ENCODE peak calls at places on chromosomes 5 and 9, in five cellular contexts. T is upper lobe of right lung, D is cardiac muscle cell, W is HFFc6, O is Peyer's patch. J is an unnamed sample.

GRCh38 chr5:98755406-98755805 is 18.1 kb upstream of the RGMB start:
- DNase-seq in W (peak), D (no peak), O (no peak), T (no peak), J (no peak)

GRCh38 chr9:105539452-105539851 is 18.5 kb upstream of the FKTN start:
- DNase-seq in T (no peak), W (no peak), O (no peak), D (no peak), J (no peak)

GRCh38 chr5:110063640-110064592 is 374.2 kb downstream of the MAN2A1 start:
- DNase-seq in W (no peak), O (no peak), T (no peak), D (no peak), J (no peak)

GRCh38 chr9:14271078-14271673 is 42.8 kb downstream of the NFIB start:
- DNase-seq in O (no peak), T (no peak), W (no peak), D (peak), J (no peak)

GRCh38 chr5:110262754-110263153 is 463.7 kb downstream of the TMEM232 start:
- DNase-seq in D (no peak), W (no peak), O (no peak), T (no peak), J (no peak)

GRCh38 chr5:55920784-55921183 is 69.6 kb downstream of the IL31RA start:
- DNase-seq in W (peak), D (no peak), T (no peak), O (no peak), J (no peak)

GRCh38 chr5:137641148-137641547 is 94.7 kb downstream of the KLHL3 start:
- DNase-seq in O (no peak), D (peak), W (no peak), T (no peak), J (no peak)

GRCh38 chr9:22039258-22039657 is 30.2 kb upstream of the CDKN2B start:
- DNase-seq in O (no peak), T (no peak), D (peak), W (no peak), J (no peak)

GRCh38 chr5:6950872-6951271 is 237.6 kb downstream of the TENT4A start:
- DNase-seq in W (no peak), T (no peak), D (no peak), O (no peak), J (no peak)

GRCh38 chr5:80835128-80835527 is 125.0 kb upstream of the RASGRF2 start:
- DNase-seq in T (no peak), D (no peak), W (no peak), O (no peak), J (no peak)

GRCh38 chr5:28748446-28748845 is 1710.1 kb upstream of the CDH9 start:
- DNase-seq in W (no peak), T (no peak), O (no peak), D (no peak), J (no peak)

GRCh38 chr9:135254176-135255032 is 166.9 kb downstream of the OLFM1 start:
- DNase-seq in O (no peak), W (no peak), T (peak), D (no peak), J (peak)

GRCh38 chr9:79255681-79256080 is 316.1 kb upstream of the TLE4 start:
- DNase-seq in D (no peak), T (no peak), W (no peak), O (no peak), J (no peak)

GRCh38 chr9:105007143-105007542 is 79.2 kb upstream of the ABCA1 start:
- DNase-seq in O (no peak), T (no peak), W (peak), D (peak), J (no peak)

GRCh38 chr9:68999393-69000105 is 14.4 kb downstream of the PRKACG start:
- DNase-seq in W (peak), D (peak), O (peak), T (no peak), J (no peak)

GRCh38 chr9:70924905-70925547 is 196.4 kb downstream of the TRPM3 start:
- DNase-seq in O (no peak), W (peak), D (peak), T (no peak), J (no peak)

GRCh38 chr5:1759378-1759970 is 40.2 kb downstream of the MRPL36 start:
- DNase-seq in D (no peak), T (no peak), W (no peak), O (no peak), J (peak)

GRCh38 chr5:155430192-155430591 is 416.6 kb downstream of the KIF4B start:
- DNase-seq in T (no peak), O (no peak), D (no peak), W (no peak), J (no peak)

GRCh38 chr5:126519637-126520592 is 75.1 kb downstream of the ALDH7A1 start:
- DNase-seq in W (no peak), T (no peak), O (no peak), D (peak), J (no peak)

GRCh38 chr5:171272996-171273970 is 35.8 kb upstream of the TLX3 start:
- DNase-seq in O (no peak), W (peak), D (peak), T (no peak), J (no peak)

GRCh38 chr5:135371738-135372232 is 27.2 kb downstream of the MACROH2A1 start:
- DNase-seq in W (peak), D (no peak), T (no peak), O (no peak), J (no peak)

GRCh38 chr5:537098-537497 is 12.8 kb upstream of the SLC9A3 start:
- DNase-seq in T (peak), D (no peak), W (no peak), O (no peak), J (peak)

GRCh38 chr5:7210549-7210948 is 185.4 kb upstream of the ADCY2 start:
- DNase-seq in T (no peak), W (no peak), D (no peak), O (no peak), J (no peak)

GRCh38 chr5:174553556-174553955 is 170.8 kb upstream of the MSX2 start:
- DNase-seq in T (no peak), D (no peak), W (no peak), O (no peak), J (no peak)

GRCh38 chr9:137955224-137955570 is 77.6 kb downstream of the CACNA1B start:
- DNase-seq in D (no peak), O (no peak), T (no peak), W (no peak), J (no peak)

DNA sequence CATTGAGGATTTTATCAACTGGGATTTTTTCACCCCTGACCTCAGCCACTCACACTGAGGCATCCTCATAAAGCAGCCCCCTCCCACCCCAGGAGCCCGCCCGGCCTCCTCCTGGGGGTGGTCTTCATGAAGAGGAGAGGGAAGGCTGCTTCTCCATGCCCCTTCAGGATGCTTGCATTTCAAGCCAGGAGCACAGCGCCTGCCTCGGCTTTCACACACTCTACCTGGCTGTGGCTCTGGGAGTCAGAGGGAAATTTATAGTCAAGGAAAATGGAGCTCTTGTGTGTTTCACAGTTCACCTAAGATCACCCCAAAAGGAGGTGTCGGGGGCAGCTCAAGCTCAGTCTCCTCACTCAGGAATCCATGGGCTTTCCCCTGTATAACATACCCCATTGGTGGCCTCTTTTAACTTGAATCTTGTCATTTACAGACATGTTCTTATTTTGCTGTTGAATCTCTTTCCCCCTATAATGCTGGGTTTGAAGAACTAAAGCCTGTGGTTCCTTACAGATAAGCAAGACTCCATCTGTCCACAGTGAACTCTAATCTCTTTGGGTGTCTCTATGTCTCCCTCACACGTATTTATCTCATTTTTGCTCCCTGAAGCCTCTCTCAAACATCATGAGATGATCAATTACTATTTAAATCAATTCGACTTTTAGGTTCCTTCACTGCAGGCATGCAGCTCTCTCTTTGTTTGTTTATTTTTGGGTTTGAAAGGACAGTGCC is 22.6 kb upstream of the IQGAP2 start:
- DNase-seq in D (no peak), T (no peak), W (no peak), O (no peak), J (no peak)
- TF ChIP-seq CTCF in D (no peak), T (no peak), W (no peak), O (no peak), J (no peak)

GRCh38 chr9:124946167-124946566 is 5.3 kb upstream of the GOLGA1 start:
- DNase-seq in W (no peak), T (no peak), O (no peak), D (no peak), J (no peak)

GRCh38 chr9:124939944-124940343 is 939 bp downstream of the GOLGA1 start:
- DNase-seq in O (no peak), W (no peak), D (no peak), T (no peak), J (no peak)

GRCh38 chr9:124940521-124940893 is 376 bp downstream of the GOLGA1 start:
- DNase-seq in T (no peak), D (peak), O (peak), W (no peak), J (no peak)

GRCh38 chr9:124940894-124941688 is at the start of gene GOLGA1:
- DNase-seq in W (peak), O (peak), D (peak), T (peak), J (peak)

DNA sequence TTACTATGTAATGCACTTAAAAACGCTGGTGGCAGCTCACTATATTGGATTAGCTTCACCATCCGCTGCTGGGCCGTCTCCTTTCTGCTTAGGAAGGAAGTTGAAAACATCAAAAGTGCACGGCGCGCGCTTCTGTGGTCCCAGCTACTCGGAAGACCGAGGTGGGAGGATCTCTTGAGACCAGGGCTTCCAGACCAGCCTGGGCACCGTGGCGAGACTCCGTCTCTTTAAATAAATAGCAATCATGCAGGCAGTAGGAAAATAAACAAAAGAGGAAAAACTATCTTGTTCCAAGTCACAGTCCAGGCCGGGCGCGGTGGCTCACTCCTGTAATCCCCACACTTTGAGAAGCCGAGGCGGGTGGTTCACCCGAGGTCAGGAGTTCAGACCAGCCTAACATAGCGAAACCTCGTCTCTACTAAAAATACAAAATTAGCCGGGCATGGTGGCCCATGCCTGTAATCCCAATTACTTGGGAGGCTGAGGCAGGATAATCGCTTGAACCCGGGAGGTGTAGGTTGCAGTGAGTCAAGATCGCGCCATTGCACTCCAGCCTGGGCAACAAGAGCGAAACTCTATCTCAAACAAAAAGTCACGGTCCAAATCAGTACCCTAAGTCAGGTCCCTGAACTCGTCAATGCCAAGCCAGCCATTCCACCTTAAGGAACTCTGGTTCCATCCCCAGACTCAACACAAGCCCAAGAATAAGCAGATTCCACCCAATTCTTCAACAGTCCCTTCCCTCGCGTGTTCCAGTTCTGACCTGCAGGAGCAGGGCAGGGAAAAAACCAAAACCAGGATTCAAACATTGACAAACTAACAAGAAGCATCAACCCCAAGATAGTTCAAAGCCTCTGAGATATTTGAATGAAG is 1.0 kb upstream of the GOLGA1 start:
- DNase-seq in W (peak), D (peak), O (peak), T (peak), J (no peak)
- TF ChIP-seq CTCF in W (peak), D (peak), O (no peak), T (no peak), J (no peak)

DNA sequence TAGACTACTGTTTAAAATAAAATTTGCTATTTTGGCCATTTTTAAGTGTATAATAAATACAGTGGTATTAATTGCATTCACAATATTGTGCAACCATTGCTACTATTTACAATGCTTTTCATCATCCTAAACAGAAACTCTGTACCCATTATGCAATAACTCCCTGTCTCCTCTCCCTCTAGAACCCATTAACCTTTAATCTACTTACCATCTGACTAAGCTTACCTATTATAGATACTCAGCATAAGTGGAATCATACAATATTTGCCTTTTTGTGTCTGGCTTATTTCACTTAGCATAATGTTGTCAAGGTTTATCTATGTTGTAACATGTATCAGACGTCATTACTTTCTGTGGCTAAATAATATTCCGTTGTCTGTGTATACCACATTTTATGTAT is 25.9 kb downstream of the CD14 start:
- DNase-seq in T (no peak), D (peak), O (no peak), W (no peak), J (no peak)
- TF ChIP-seq CTCF in T (no peak), D (no peak), O (no peak), W (no peak), J (no peak)

GRCh38 chr9:16701347-16701746 is 169.1 kb downstream of the BNC2 start:
- DNase-seq in W (no peak), O (no peak), D (no peak), T (no peak), J (no peak)

GRCh38 chr9:16708638-16709435 is 161.6 kb downstream of the BNC2 start:
- DNase-seq in D (peak), O (no peak), W (no peak), T (no peak), J (no peak)

GRCh38 chr9:16704489-16705111 is 165.9 kb downstream of the BNC2 start:
- DNase-seq in W (no peak), T (no peak), O (no peak), D (peak), J (no peak)

GRCh38 chr9:16705121-16705604 is 165.3 kb downstream of the BNC2 start:
- DNase-seq in D (peak), W (peak), O (peak), T (peak), J (no peak)

GRCh38 chr9:16704096-16704488 is 166.4 kb downstream of the BNC2 start:
- DNase-seq in W (no peak), O (no peak), D (no peak), T (no peak), J (no peak)
- TF ChIP-seq CTCF in W (no peak), O (no peak), D (no peak), T (no peak), J (no peak)

GRCh38 chr5:60585618-60586017 is 114.3 kb downstream of the DEPDC1B start:
- DNase-seq in D (no peak), O (no peak), T (no peak), W (no peak), J (no peak)

GRCh38 chr5:60584304-60584703 is 115.7 kb downstream of the DEPDC1B start:
- DNase-seq in W (no peak), T (no peak), O (no peak), D (no peak), J (no peak)

GRCh38 chr5:60583598-60583997 is 116.4 kb downstream of the DEPDC1B start:
- DNase-seq in T (no peak), D (no peak), O (no peak), W (no peak), J (no peak)

GRCh38 chr5:60590172-60590571 is 109.8 kb downstream of the DEPDC1B start:
- DNase-seq in W (no peak), D (no peak), O (no peak), T (no peak), J (no peak)

DNA sequence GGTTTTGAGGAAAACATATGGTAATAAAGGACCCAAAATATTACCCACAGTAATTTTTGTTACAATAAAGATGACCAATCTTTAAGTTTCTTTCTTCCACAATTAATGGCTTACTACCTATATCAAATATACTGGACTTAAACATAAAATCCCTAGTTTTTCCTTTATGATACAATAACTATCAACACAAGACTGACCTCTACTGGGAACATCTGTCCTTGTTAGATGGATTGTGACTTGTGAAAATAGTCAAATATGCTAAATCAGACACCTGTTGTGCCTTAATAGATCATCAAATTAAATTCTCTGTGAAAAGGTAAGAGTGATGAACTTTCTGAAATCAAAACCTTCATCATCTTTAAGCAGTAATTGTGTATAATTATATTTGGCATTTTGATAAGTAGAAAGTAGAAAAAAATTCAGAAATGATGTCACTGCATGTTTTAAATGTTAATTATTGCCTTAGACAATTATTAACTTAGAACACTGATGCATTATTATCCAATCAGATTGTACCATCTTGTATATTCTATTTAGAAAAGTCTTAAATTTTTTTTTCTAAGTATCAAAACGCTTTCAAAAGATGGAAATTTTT is 113.6 kb downstream of the DEPDC1B start:
- DNase-seq in O (no peak), T (no peak), W (no peak), D (peak), J (no peak)
- TF ChIP-seq CTCF in O (no peak), T (peak), W (peak), D (peak), J (peak)

GRCh38 chr9:111037744-111038335 is 430 bp downstream of the LPAR1 start:
- DNase-seq in W (no peak), T (peak), D (peak), O (no peak), J (peak)

GRCh38 chr9:111034146-111034545 is 4.1 kb downstream of the LPAR1 start:
- DNase-seq in D (no peak), O (no peak), T (no peak), W (no peak), J (no peak)

GRCh38 chr9:111034573-111035539 is 3.4 kb downstream of the LPAR1 start:
- DNase-seq in T (no peak), W (no peak), D (peak), O (no peak), J (no peak)

GRCh38 chr9:111036946-111037743 is 1.1 kb downstream of the LPAR1 start:
- DNase-seq in W (peak), O (no peak), T (no peak), D (peak), J (no peak)

DNA sequence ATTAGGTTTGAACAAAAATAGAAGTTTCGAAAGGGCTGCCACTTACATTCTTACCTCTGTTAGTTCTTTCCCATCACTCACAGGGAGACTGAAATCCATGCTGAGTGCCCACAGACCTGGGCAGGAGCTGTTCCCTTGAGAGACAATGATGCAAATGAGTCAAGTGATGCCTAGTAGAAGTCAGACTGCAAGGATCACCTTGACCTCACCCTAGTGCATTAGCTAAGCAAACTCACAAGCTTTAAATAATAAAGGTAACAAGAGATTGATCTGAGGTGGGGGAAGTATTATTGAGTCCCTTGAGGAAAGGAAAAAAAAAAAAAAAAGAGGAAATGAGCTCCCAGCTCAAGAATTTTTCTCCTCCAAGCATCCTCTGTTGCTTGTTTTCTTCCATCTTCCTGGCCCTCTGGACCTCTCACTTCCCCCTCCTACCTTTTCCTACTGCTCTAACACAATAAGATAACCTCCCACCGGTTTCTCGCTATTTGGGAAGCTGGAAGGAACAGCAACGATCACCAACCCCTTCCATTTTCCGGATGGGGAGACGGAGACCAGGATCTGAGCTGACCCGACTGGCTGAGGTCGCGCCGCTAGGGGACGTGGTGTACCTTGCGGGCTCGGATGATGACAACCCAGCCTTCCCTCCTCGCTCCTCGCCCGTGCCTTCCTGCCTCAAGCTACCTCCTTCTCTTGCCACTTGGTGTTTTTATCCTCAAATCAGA is 2.0 kb downstream of the LPAR1 start:
- DNase-seq in D (peak), O (peak), W (peak), T (peak), J (no peak)
- TF ChIP-seq CTCF in D (peak), O (no peak), W (peak), T (peak), J (peak)

DNA sequence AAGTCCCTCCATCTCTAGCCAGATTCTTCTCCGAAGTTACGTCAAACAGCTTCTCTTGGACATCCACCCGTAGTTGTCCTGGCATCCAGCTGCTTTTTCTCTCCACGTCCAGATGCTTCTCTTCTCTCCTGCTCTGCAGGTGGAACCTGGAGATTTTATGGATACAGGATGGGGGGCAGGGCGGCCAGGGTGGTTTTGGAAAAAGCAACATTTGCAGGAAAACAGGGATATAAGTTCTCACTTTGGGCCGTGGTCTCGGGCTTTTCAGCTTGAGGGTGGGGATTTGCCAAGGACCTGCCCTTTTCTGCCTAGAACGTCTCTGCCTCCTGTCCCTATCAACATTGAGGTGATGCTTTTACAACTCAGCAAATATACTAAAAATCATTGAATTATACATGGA is 1941.6 kb upstream of the C9orf72 start:
- DNase-seq in W (no peak), D (no peak), O (no peak), T (no peak), J (no peak)
- TF ChIP-seq CTCF in W (no peak), D (no peak), O (no peak), T (no peak), J (no peak)

J was measured in chondrocyte.